ENCODE peak calls at places on chromosomes 5 and 9, in five cellular contexts. One of them, this sample, is unnamed.

GRCh38 chr9:16348531-16348930 is 521.9 kb downstream of the BNC2 start:
- DNase-seq in kidney epithelial cell: no peak
- DNase-seq in omental fat pad: no peak
- DNase-seq in AG08395: no peak
- DNase-seq in activated CD4-positive, CD25-positive, alpha-beta regulatory T cell: no peak
- DNase-seq in this sample: no peak

GRCh38 chr9:8943392-8943791 is 1143.8 kb upstream of the DMAC1 start:
- DNase-seq in kidney epithelial cell: no peak
- DNase-seq in omental fat pad: no peak
- DNase-seq in AG08395: no peak
- DNase-seq in activated CD4-positive, CD25-positive, alpha-beta regulatory T cell: no peak
- DNase-seq in this sample: no peak

GRCh38 chr5:113212244-113212920 is 222.4 kb downstream of the TSSK1B start:
- DNase-seq in kidney epithelial cell: no peak
- DNase-seq in omental fat pad: no peak
- DNase-seq in AG08395: peak
- DNase-seq in activated CD4-positive, CD25-positive, alpha-beta regulatory T cell: no peak
- DNase-seq in this sample: peak

GRCh38 chr5:106587-106986 is 14.6 kb downstream of the PLEKHG4B start:
- DNase-seq in kidney epithelial cell: no peak
- DNase-seq in omental fat pad: no peak
- DNase-seq in AG08395: no peak
- DNase-seq in activated CD4-positive, CD25-positive, alpha-beta regulatory T cell: no peak
- DNase-seq in this sample: no peak

GRCh38 chr5:19928556-19929421 is 59.2 kb downstream of the CDH18 start:
- DNase-seq in kidney epithelial cell: peak
- DNase-seq in omental fat pad: no peak
- DNase-seq in AG08395: peak
- DNase-seq in activated CD4-positive, CD25-positive, alpha-beta regulatory T cell: no peak
- DNase-seq in this sample: peak

GRCh38 chr9:104269374-104269773 is 175.3 kb downstream of the SMC2 start:
- DNase-seq in kidney epithelial cell: no peak
- DNase-seq in omental fat pad: no peak
- DNase-seq in AG08395: no peak
- DNase-seq in activated CD4-positive, CD25-positive, alpha-beta regulatory T cell: no peak
- DNase-seq in this sample: peak

GRCh38 chr5:175796536-175797499 is 74.6 kb upstream of the CPLX2 start:
- DNase-seq in kidney epithelial cell: peak
- DNase-seq in omental fat pad: peak
- DNase-seq in AG08395: peak
- DNase-seq in activated CD4-positive, CD25-positive, alpha-beta regulatory T cell: peak
- DNase-seq in this sample: peak

GRCh38 chr5:7802855-7803254 is 48.1 kb downstream of the CFAP90 start:
- DNase-seq in kidney epithelial cell: no peak
- DNase-seq in omental fat pad: no peak
- DNase-seq in AG08395: no peak
- DNase-seq in activated CD4-positive, CD25-positive, alpha-beta regulatory T cell: no peak
- DNase-seq in this sample: no peak

GRCh38 chr9:19788614-19789271 is at the start of gene SLC24A2:
- DNase-seq in kidney epithelial cell: no peak
- DNase-seq in omental fat pad: no peak
- DNase-seq in AG08395: no peak
- DNase-seq in activated CD4-positive, CD25-positive, alpha-beta regulatory T cell: no peak
- DNase-seq in this sample: no peak

GRCh38 chr9:23372703-23373102 is 453.3 kb downstream of the ELAVL2 start:
- DNase-seq in kidney epithelial cell: no peak
- DNase-seq in omental fat pad: no peak
- DNase-seq in AG08395: no peak
- DNase-seq in activated CD4-positive, CD25-positive, alpha-beta regulatory T cell: no peak
- DNase-seq in this sample: no peak

GRCh38 chr5:123545506-123545905 is 33.5 kb downstream of the CSNK1G3 start:
- DNase-seq in kidney epithelial cell: no peak
- DNase-seq in omental fat pad: no peak
- DNase-seq in AG08395: no peak
- DNase-seq in activated CD4-positive, CD25-positive, alpha-beta regulatory T cell: no peak
- DNase-seq in this sample: no peak

GRCh38 chr9:116002624-116003023 is 151.0 kb upstream of the PAPPA start:
- DNase-seq in kidney epithelial cell: no peak
- DNase-seq in omental fat pad: no peak
- DNase-seq in AG08395: peak
- DNase-seq in activated CD4-positive, CD25-positive, alpha-beta regulatory T cell: no peak
- DNase-seq in this sample: peak

GRCh38 chr9:104091708-104092107 is 2.4 kb upstream of the SMC2 start:
- DNase-seq in kidney epithelial cell: no peak
- DNase-seq in omental fat pad: no peak
- DNase-seq in AG08395: no peak
- DNase-seq in activated CD4-positive, CD25-positive, alpha-beta regulatory T cell: no peak
- DNase-seq in this sample: no peak

GRCh38 chr9:95634581-95634980 is 117.8 kb upstream of the PTCH1 start:
- DNase-seq in kidney epithelial cell: no peak
- DNase-seq in omental fat pad: no peak
- DNase-seq in AG08395: no peak
- DNase-seq in activated CD4-positive, CD25-positive, alpha-beta regulatory T cell: no peak
- DNase-seq in this sample: no peak

GRCh38 chr5:42494414-42494813 is 71.2 kb downstream of the GHR start:
- DNase-seq in kidney epithelial cell: no peak
- DNase-seq in omental fat pad: no peak
- DNase-seq in AG08395: no peak
- DNase-seq in activated CD4-positive, CD25-positive, alpha-beta regulatory T cell: no peak
- DNase-seq in this sample: no peak

GRCh38 chr5:1820381-1820780 is 19.2 kb downstream of the NDUFS6 start:
- DNase-seq in kidney epithelial cell: no peak
- DNase-seq in omental fat pad: no peak
- DNase-seq in AG08395: no peak
- DNase-seq in activated CD4-positive, CD25-positive, alpha-beta regulatory T cell: no peak
- DNase-seq in this sample: no peak

GRCh38 chr5:91038180-91038808 is 344.8 kb downstream of the ARRDC3 start:
- DNase-seq in kidney epithelial cell: no peak
- DNase-seq in omental fat pad: no peak
- DNase-seq in AG08395: no peak
- DNase-seq in activated CD4-positive, CD25-positive, alpha-beta regulatory T cell: no peak
- DNase-seq in this sample: no peak

GRCh38 chr5:149358294-149358651 is 427 bp downstream of the PCYOX1L start:
- DNase-seq in kidney epithelial cell: no peak
- DNase-seq in omental fat pad: no peak
- DNase-seq in AG08395: peak
- DNase-seq in activated CD4-positive, CD25-positive, alpha-beta regulatory T cell: no peak
- DNase-seq in this sample: no peak

GRCh38 chr5:174159327-174160247 is 114.1 kb downstream of the NSG2 start:
- DNase-seq in kidney epithelial cell: no peak
- DNase-seq in omental fat pad: no peak
- DNase-seq in AG08395: no peak
- DNase-seq in activated CD4-positive, CD25-positive, alpha-beta regulatory T cell: no peak
- DNase-seq in this sample: no peak

GRCh38 chr9:82729991-82730390 is 333.0 kb downstream of the RASEF start:
- DNase-seq in kidney epithelial cell: no peak
- DNase-seq in omental fat pad: no peak
- DNase-seq in AG08395: no peak
- DNase-seq in activated CD4-positive, CD25-positive, alpha-beta regulatory T cell: no peak
- DNase-seq in this sample: no peak

GRCh38 chr5:168317521-168318147 is 26.2 kb downstream of the WWC1 start:
- DNase-seq in kidney epithelial cell: peak
- DNase-seq in omental fat pad: no peak
- DNase-seq in AG08395: peak
- DNase-seq in activated CD4-positive, CD25-positive, alpha-beta regulatory T cell: no peak
- DNase-seq in this sample: peak

GRCh38 chr9:37692622-37693221 is 42.0 kb downstream of the FRMPD1 start:
- DNase-seq in kidney epithelial cell: no peak
- DNase-seq in omental fat pad: no peak
- DNase-seq in AG08395: no peak
- DNase-seq in activated CD4-positive, CD25-positive, alpha-beta regulatory T cell: no peak
- DNase-seq in this sample: no peak

GRCh38 chr9:91342575-91342974 is 19.1 kb downstream of the AUH start:
- DNase-seq in kidney epithelial cell: no peak
- DNase-seq in omental fat pad: no peak
- DNase-seq in AG08395: no peak
- DNase-seq in activated CD4-positive, CD25-positive, alpha-beta regulatory T cell: no peak
- DNase-seq in this sample: no peak

GRCh38 chr5:119453045-119453383 is 717 bp downstream of the HSD17B4 start:
- DNase-seq in kidney epithelial cell: no peak
- DNase-seq in omental fat pad: no peak
- DNase-seq in AG08395: peak
- DNase-seq in activated CD4-positive, CD25-positive, alpha-beta regulatory T cell: no peak
- DNase-seq in this sample: no peak

GRCh38 chr5:119366537-119366874 is 10.7 kb downstream of the TNFAIP8 start:
- DNase-seq in kidney epithelial cell: no peak
- DNase-seq in omental fat pad: no peak
- DNase-seq in AG08395: no peak
- DNase-seq in activated CD4-positive, CD25-positive, alpha-beta regulatory T cell: no peak
- DNase-seq in this sample: no peak

GRCh38 chr9:107819772-107820171 is 330.2 kb upstream of the KLF4 start:
- DNase-seq in kidney epithelial cell: no peak
- DNase-seq in omental fat pad: no peak
- DNase-seq in AG08395: no peak
- DNase-seq in activated CD4-positive, CD25-positive, alpha-beta regulatory T cell: no peak
- DNase-seq in this sample: no peak

GRCh38 chr5:133341296-133341695 is 271.0 kb downstream of the FSTL4 start:
- DNase-seq in kidney epithelial cell: no peak
- DNase-seq in omental fat pad: no peak
- DNase-seq in AG08395: no peak
- DNase-seq in activated CD4-positive, CD25-positive, alpha-beta regulatory T cell: no peak
- DNase-seq in this sample: no peak

GRCh38 chr5:3517331-3517730 is 78.3 kb upstream of the IRX1 start:
- DNase-seq in kidney epithelial cell: no peak
- DNase-seq in omental fat pad: no peak
- DNase-seq in AG08395: no peak
- DNase-seq in activated CD4-positive, CD25-positive, alpha-beta regulatory T cell: no peak
- DNase-seq in this sample: no peak

GRCh38 chr9:78273761-78274160 is 23.2 kb upstream of the PSAT1 start:
- DNase-seq in kidney epithelial cell: no peak
- DNase-seq in omental fat pad: no peak
- DNase-seq in AG08395: no peak
- DNase-seq in activated CD4-positive, CD25-positive, alpha-beta regulatory T cell: no peak
- DNase-seq in this sample: no peak

GRCh38 chr9:134230092-134230941 is 66.0 kb upstream of the RNU6ATAC start:
- DNase-seq in kidney epithelial cell: no peak
- DNase-seq in omental fat pad: no peak
- DNase-seq in AG08395: no peak
- DNase-seq in activated CD4-positive, CD25-positive, alpha-beta regulatory T cell: no peak
- DNase-seq in this sample: no peak

This sample was measured in kidney glomerular epithelial cell.